ENCODE peak calls at places on chromosomes 11 and 22, in seven cellular contexts. R is skeletal muscle cell, L is germinal center, X is GM12878, N is WTC11, K is NCI-H1417 treated with DMSO at 0.1 percent for 48 hours, Z is lower leg skin. E is an unnamed sample.

GRCh38 chr11:9575531-9576240 is 2.2 kb downstream of the WEE1 start:
- DNase-seq in Z (no peak), N (no peak), R (no peak), L (no peak), K (no peak), X (no peak), E (no peak)

GRCh38 chr11:130999086-130999485 is 82.8 kb upstream of the SNX19 start:
- DNase-seq in N (no peak), L (no peak), K (no peak), R (peak), Z (no peak), X (no peak), E (no peak)

GRCh38 chr11:63813563-63814382 is 517 bp downstream of the SPINDOC start:
- DNase-seq in Z (peak), L (peak), K (no peak), N (peak), R (no peak), X (no peak), E (no peak)

GRCh38 chr11:57541099-57541670 is 3.8 kb downstream of the SMTNL1 start:
- DNase-seq in L (no peak), K (no peak), X (no peak), Z (no peak), N (no peak), R (no peak), E (no peak)

GRCh38 chr22:38490915-38491314 is 15.2 kb downstream of the DDX17 start:
- DNase-seq in R (peak), X (no peak), L (no peak), N (no peak), K (no peak), Z (no peak), E (no peak)

GRCh38 chr22:17565986-17566687 is 2.8 kb downstream of the SLC25A18 start:
- DNase-seq in Z (no peak), N (no peak), K (no peak), X (no peak), R (no peak), L (no peak), E (no peak)

GRCh38 chr11:33942954-33943353 is 51.1 kb upstream of the LMO2 start:
- DNase-seq in L (peak), K (no peak), R (peak), X (peak), N (no peak), Z (no peak), E (peak)

GRCh38 chr22:29457730-29458129 is 19.3 kb downstream of the RFPL1 start:
- DNase-seq in N (peak), Z (no peak), L (peak), K (no peak), R (no peak), X (peak), E (no peak)

GRCh38 chr22:49616356-49617231 is 211.1 kb downstream of the BRD1 start:
- DNase-seq in R (no peak), K (no peak), X (no peak), N (peak), L (no peak), Z (no peak), E (no peak)

GRCh38 chr22:46070215-46070721 is 80.1 kb upstream of the PPARA start:
- DNase-seq in Z (peak), N (peak), K (no peak), R (no peak), L (no peak), X (no peak), E (no peak)

GRCh38 chr11:69007978-69008381 is 5.1 kb downstream of the MRGPRF start:
- DNase-seq in N (no peak), X (no peak), R (no peak), K (no peak), Z (peak), L (no peak), E (no peak)

GRCh38 chr11:104254347-104254746 is 90.4 kb upstream of the PDGFD start:
- DNase-seq in N (peak), L (peak), R (peak), K (no peak), X (no peak), Z (no peak), E (no peak)

GRCh38 chr11:13297917-13298356 is 20.3 kb downstream of the BMAL1 start:
- DNase-seq in L (no peak), X (no peak), Z (no peak), R (no peak), N (no peak), K (no peak), E (no peak)

GRCh38 chr11:13944801-13945505 is 17.6 kb upstream of the SPON1 start:
- DNase-seq in L (no peak), R (no peak), K (no peak), N (no peak), X (no peak), Z (no peak), E (no peak)

GRCh38 chr11:112655386-112655785 is 305.8 kb upstream of the NCAM1 start:
- DNase-seq in N (no peak), Z (peak), X (no peak), K (no peak), L (no peak), R (peak), E (peak)

GRCh38 chr11:27934830-27935145 is 173.2 kb downstream of the KIF18A start:
- DNase-seq in L (no peak), X (no peak), R (peak), K (no peak), N (no peak), Z (no peak), E (peak)

GRCh38 chr11:1871531-1871930 is 18.6 kb downstream of the LSP1 start:
- DNase-seq in Z (no peak), N (no peak), K (no peak), R (no peak), L (no peak), X (no peak), E (no peak)

GRCh38 chr11:115920087-115920461 is 415.9 kb upstream of the CADM1 start:
- DNase-seq in L (no peak), Z (no peak), K (no peak), R (no peak), X (no peak), N (no peak), E (no peak)

GRCh38 chr11:125128450-125128849 is 17.0 kb upstream of the TMEM218 start:
- DNase-seq in L (no peak), X (no peak), K (no peak), Z (no peak), R (peak), N (no peak), E (no peak)

GRCh38 chr11:36492724-36493304 is 17.3 kb downstream of the TRAF6 start:
- DNase-seq in Z (no peak), L (peak), X (no peak), R (no peak), K (no peak), N (no peak), E (no peak)

GRCh38 chr22:17726561-17727243 is 47.6 kb downstream of the BID start:
- DNase-seq in N (no peak), K (no peak), Z (peak), X (no peak), L (no peak), R (no peak), E (no peak)

GRCh38 chr11:17244046-17244445 is 32.5 kb upstream of the NUCB2 start:
- DNase-seq in K (no peak), L (no peak), N (no peak), Z (no peak), R (no peak), X (peak), E (no peak)

GRCh38 chr11:30128269-30128932 is 102.4 kb upstream of the FSHB start:
- DNase-seq in N (no peak), X (no peak), R (peak), L (peak), K (no peak), Z (no peak), E (peak)

GRCh38 chr22:22974795-22975580 is 87.4 kb downstream of the IGLL5 start:
- DNase-seq in X (no peak), R (no peak), N (no peak), L (no peak), K (no peak), Z (no peak), E (no peak)

GRCh38 chr11:120217941-120218694 is 7.3 kb downstream of the OAF start:
- DNase-seq in Z (no peak), N (no peak), L (no peak), K (no peak), X (no peak), R (no peak), E (no peak)

GRCh38 chr11:72232260-72233055 is 7.9 kb downstream of the INPPL1 start:
- DNase-seq in X (no peak), L (no peak), N (no peak), Z (peak), R (no peak), K (no peak), E (no peak)

GRCh38 chr11:8256271-8257002 is 7.2 kb downstream of the LMO1 start:
- DNase-seq in K (no peak), X (no peak), R (no peak), N (no peak), Z (peak), L (no peak), E (no peak)

GRCh38 chr11:12769834-12770345 is 95.7 kb downstream of the TEAD1 start:
- DNase-seq in X (no peak), L (no peak), Z (no peak), R (peak), N (no peak), K (no peak), E (peak)

GRCh38 chr22:34579519-34579918 is 486.4 kb upstream of the ISX start:
- DNase-seq in N (no peak), R (no peak), X (no peak), K (no peak), L (no peak), Z (no peak), E (no peak)

GRCh38 chr11:82733444-82734119 is at the start of gene FAM181B:
- DNase-seq in L (peak), R (no peak), N (peak), X (no peak), K (peak), Z (peak), E (peak)

GRCh38 chr11:22516136-22516535 is 109.5 kb downstream of the FANCF start:
- DNase-seq in X (no peak), R (no peak), L (no peak), N (no peak), Z (no peak), K (no peak), E (no peak)

GRCh38 chr11:68020575-68020974 is 9.9 kb upstream of the NDUFS8 start:
- DNase-seq in K (no peak), L (no peak), Z (no peak), R (no peak), N (peak), X (no peak), E (no peak)

GRCh38 chr11:119306373-119306890 is 10.5 kb downstream of the MCAM start:
- DNase-seq in L (no peak), K (no peak), X (no peak), R (peak), N (no peak), Z (no peak), E (no peak)

GRCh38 chr11:119671561-119672015 is 57.4 kb downstream of the NECTIN1 start:
- DNase-seq in Z (no peak), K (no peak), R (peak), X (no peak), L (no peak), N (no peak), E (no peak)

GRCh38 chr22:49667236-49667635 is 160.4 kb downstream of the BRD1 start:
- DNase-seq in L (peak), R (no peak), Z (peak), X (no peak), K (no peak), N (peak), E (no peak)

GRCh38 chr22:22915670-22916035 is 28.0 kb downstream of the IGLL5 start:
- DNase-seq in Z (no peak), X (no peak), R (no peak), L (no peak), K (no peak), N (no peak), E (no peak)

GRCh38 chr22:47092896-47093311 is 330.5 kb downstream of the TBC1D22A start:
- DNase-seq in N (no peak), Z (peak), X (no peak), L (no peak), R (peak), K (no peak), E (peak)

E was measured in astrocyte of the cerebellum.